ENCODE peak calls at places on chromosomes 3 and 15, in four cellular contexts. S is IMR-90, Q is progenitor cell of endocrine pancreas, A is cardiac muscle cell. G is an unnamed sample.

GRCh38 chr3:29827756-29828155 is 546.9 kb downstream of the RBMS3 start:
- DNase-seq in S (peak; percentile 70), Q (no peak), A (no peak), G (no peak)

GRCh38 chr15:35545316-35545824 is 595 bp downstream of the DPH6 start:
- DNase-seq in S (peak; percentile 60), Q (no peak), A (peak; percentile 54), G (no peak)

GRCh38 chr15:46502668-46503067 is 867.8 kb downstream of the SQOR start:
- DNase-seq in A (peak; percentile 2), Q (no peak), S (no peak), G (no peak)

GRCh38 chr15:67685008-67685599 is 140.2 kb upstream of the SKOR1 start:
- DNase-seq in S (peak; percentile 58), A (peak; percentile 42), Q (no peak), G (no peak)

GRCh38 chr15:51736646-51737537 is 563 bp downstream of the LYSMD2 start:
- DNase-seq in Q (peak; percentile 26), S (no peak), A (peak; percentile 58), G (no peak)

GRCh38 chr3:157130138-157130880 is 29.6 kb downstream of the CCNL1 start:
- DNase-seq in S (peak; percentile 64), A (peak; percentile 85), Q (peak; percentile 57), G (no peak)

GRCh38 chr3:17645074-17645698 is 97.2 kb downstream of the TBC1D5 start:
- DNase-seq in Q (no peak), S (peak; percentile 76), A (peak; percentile 68), G (no peak)

GRCh38 chr3:113096158-113096893 is 105.5 kb downstream of the GTPBP8 start:
- DNase-seq in Q (no peak), S (peak; percentile 61), A (no peak), G (no peak)

GRCh38 chr3:188090626-188091309 is 63.2 kb upstream of the LPP start:
- DNase-seq in S (no peak), A (no peak), Q (no peak), G (no peak)

GRCh38 chr3:86229086-86229774 is 761.7 kb downstream of the VGLL3 start:
- DNase-seq in Q (no peak), S (no peak), A (no peak), G (no peak)

GRCh38 chr3:15276028-15276717 is 56.2 kb downstream of the SH3BP5 start:
- DNase-seq in A (no peak), S (no peak), Q (no peak), G (no peak)

GRCh38 chr3:17901893-17902292 is 159.5 kb upstream of the TBC1D5 start:
- DNase-seq in Q (no peak), A (no peak), S (no peak), G (no peak)

GRCh38 chr3:13192471-13193213 is 119.4 kb upstream of the IQSEC1 start:
- DNase-seq in Q (no peak), A (no peak), S (peak; percentile 6), G (no peak)

GRCh38 chr3:125141596-125142417 is 70.7 kb downstream of the SLC12A8 start:
- DNase-seq in A (peak; percentile 33), Q (peak; percentile 41), S (no peak), G (no peak)

GRCh38 chr3:44223274-44223673 is 18.4 kb upstream of the TOPAZ1 start:
- DNase-seq in Q (no peak), S (no peak), A (no peak), G (no peak)

GRCh38 chr3:122942937-122943827 is 84.4 kb downstream of the SEMA5B start:
- DNase-seq in A (peak; percentile 85), S (peak; percentile 40), Q (peak; percentile 85), G (no peak)

GRCh38 chr3:64873400-64873799 is 185.6 kb upstream of the ADAMTS9 start:
- DNase-seq in S (no peak), Q (no peak), A (no peak), G (no peak)

GRCh38 chr15:100651253-100651652 is 48.9 kb downstream of the ASB7 start:
- DNase-seq in A (no peak), Q (no peak), S (peak; percentile 46), G (no peak)

GRCh38 chr3:102181202-102181920 is 253.5 kb upstream of the ZPLD1 start:
- DNase-seq in Q (no peak), S (peak; percentile 88), A (peak; percentile 5), G (no peak)

GRCh38 chr3:42876401-42876800 is 722 bp upstream of the CYP8B1 start:
- DNase-seq in A (no peak), S (no peak), Q (no peak), G (no peak)

GRCh38 chr15:60362318-60363023 is 35.3 kb downstream of the ANXA2 start:
- DNase-seq in Q (no peak), S (peak; percentile 78), A (no peak), G (no peak)

GRCh38 chr15:85312925-85313324 is 67.5 kb upstream of the AKAP13 start:
- DNase-seq in S (peak; percentile 53), Q (no peak), A (no peak), G (no peak)

GRCh38 chr3:168250415-168250861 is 154.7 kb upstream of the GOLIM4 start:
- DNase-seq in Q (no peak), A (peak; percentile 36), S (peak; percentile 6), G (no peak)

GRCh38 chr15:35624881-35625280 is 78.9 kb upstream of the DPH6 start:
- DNase-seq in A (no peak), Q (no peak), S (peak; percentile 92), G (no peak)

GRCh38 chr15:25801586-25802284 is 61.4 kb downstream of the ATP10A start:
- DNase-seq in Q (no peak), A (no peak), S (no peak), G (no peak)

GRCh38 chr15:74428442-74428787 is 5.3 kb downstream of the SEMA7A start:
- DNase-seq in Q (no peak), S (no peak), A (no peak), G (no peak)

GRCh38 chr3:31321620-31322019 is 211.1 kb upstream of the STT3B start:
- DNase-seq in A (no peak), S (no peak), Q (no peak), G (no peak)

GRCh38 chr3:191412764-191413163 is 48.2 kb upstream of the PYDC2 start:
- DNase-seq in Q (no peak), A (no peak), S (peak; percentile 97), G (no peak)

GRCh38 chr3:177823701-177824189 is 626.5 kb upstream of the TBL1XR1 start:
- DNase-seq in Q (no peak), A (no peak), S (no peak), G (no peak)

GRCh38 chr3:150094150-150094932 is 123.6 kb upstream of the PFN2 start:
- DNase-seq in A (no peak), Q (no peak), S (peak; percentile 71), G (no peak)

GRCh38 chr3:20141841-20142240 is 44.2 kb downstream of the SGO1 start:
- DNase-seq in S (no peak), Q (no peak), A (peak; percentile 13), G (no peak)

GRCh38 chr3:120102674-120103073 is 8.4 kb upstream of the GSK3B start:
- DNase-seq in A (no peak), Q (no peak), S (no peak), G (no peak)

GRCh38 chr3:16522820-16523219 is 9.3 kb upstream of the RFTN1 start:
- DNase-seq in A (no peak), S (no peak), Q (no peak), G (no peak)

GRCh38 chr15:97804950-97805349 is 155.6 kb upstream of the ARRDC4 start:
- DNase-seq in Q (no peak), A (no peak), S (no peak), G (no peak)
- TF ChIP-seq CTCF in Q (no peak), A (no peak), S (no peak), G (no peak)

GRCh38 chr15:83206971-83207621 is 527 bp downstream of the HDGFL3 start:
- DNase-seq in S (no peak), A (peak; percentile 63), Q (peak; percentile 45), G (peak; percentile 75)

GRCh38 chr15:83210619-83211018 is 3.0 kb upstream of the HDGFL3 start:
- DNase-seq in Q (no peak), A (peak; percentile 0), S (no peak), G (no peak)

GRCh38 chr15:83207622-83208356 is at the start of gene HDGFL3:
- DNase-seq in S (peak; percentile 39), Q (peak; percentile 49), A (peak; percentile 75), G (peak; percentile 79)

GRCh38 chr15:83208357-83208661 is 686 bp upstream of the HDGFL3 start:
- DNase-seq in A (no peak), S (no peak), Q (no peak), G (no peak)

GRCh38 chr15:83209333-83209732 is 1.7 kb upstream of the HDGFL3 start:
- DNase-seq in A (no peak), S (no peak), Q (no peak), G (no peak)
- TF ChIP-seq CTCF in A (no peak), S (no peak), Q (no peak), G (no peak)

DNA sequence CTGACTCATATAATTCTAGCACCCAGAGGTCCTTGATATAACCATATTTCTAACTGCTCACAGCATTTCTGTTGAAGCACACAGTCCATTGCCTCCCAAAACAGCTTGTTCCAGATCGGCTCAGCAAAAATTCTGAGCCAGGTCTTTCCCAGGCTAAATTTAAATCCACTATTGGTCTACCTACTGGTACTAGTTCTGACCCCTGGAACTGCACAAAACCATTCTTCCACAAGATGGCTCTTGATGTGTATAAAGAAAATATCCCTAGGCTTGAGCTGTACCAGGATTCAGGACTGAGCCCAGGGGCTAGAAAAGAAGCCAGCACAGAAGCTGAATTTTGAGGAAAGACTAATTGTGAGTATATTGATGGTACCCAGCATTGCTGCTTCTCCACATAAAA is 75.4 kb upstream of the ABHD17C start:
- DNase-seq in Q (no peak), S (peak; percentile 43), A (no peak), G (no peak)
- TF ChIP-seq CTCF in Q (peak; percentile 26), S (peak; percentile 33), A (peak; percentile 42), G (peak; percentile 39)

DNA sequence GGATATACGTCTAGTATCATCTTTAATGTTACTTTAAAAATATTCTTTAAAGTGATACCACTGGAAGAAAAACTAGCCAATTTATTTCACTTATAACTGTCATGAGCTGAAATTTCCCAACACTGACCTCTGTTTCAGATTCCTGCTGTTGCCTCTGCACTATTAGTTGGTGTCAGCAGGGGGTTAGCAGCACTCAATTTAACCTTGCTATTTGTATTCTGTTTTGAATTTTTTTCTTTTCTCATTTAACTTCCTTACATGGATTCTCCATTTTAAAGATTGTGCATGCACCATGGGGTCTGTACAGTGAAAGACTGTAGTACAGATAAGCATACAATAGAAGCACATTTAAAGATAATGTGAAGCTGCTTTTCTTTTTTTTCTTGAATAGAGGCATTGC is 169.2 kb downstream of the UBE2E2 start:
- DNase-seq in Q (no peak), A (no peak), S (no peak), G (no peak)
- TF ChIP-seq CTCF in Q (no peak), A (no peak), S (no peak), G (peak; percentile 26)

GRCh38 chr3:50321844-50322385 is 630 bp downstream of the HYAL2 start:
- DNase-seq in S (no peak), Q (peak; percentile 77), A (no peak), G (no peak)
- TF ChIP-seq CTCF in S (peak; percentile 42), Q (peak; percentile 69), A (peak; percentile 47), G (peak; percentile 79)

GRCh38 chr3:41711656-41712055 is 250.2 kb downstream of the ULK4 start:
- DNase-seq in S (peak; percentile 42), A (no peak), Q (no peak), G (no peak)

GRCh38 chr3:41717591-41718093 is 244.3 kb downstream of the ULK4 start:
- DNase-seq in S (no peak), Q (no peak), A (no peak), G (no peak)

GRCh38 chr3:41715376-41715775 is 246.5 kb downstream of the ULK4 start:
- DNase-seq in A (no peak), S (no peak), Q (no peak), G (no peak)

GRCh38 chr3:41710646-41711388 is 251.1 kb downstream of the ULK4 start:
- DNase-seq in S (peak; percentile 83), A (no peak), Q (no peak), G (no peak)

GRCh38 chr3:41716391-41716910 is 245.5 kb downstream of the ULK4 start:
- DNase-seq in Q (no peak), A (no peak), S (peak; percentile 37), G (no peak)
- TF ChIP-seq CTCF in Q (peak; percentile 33), A (peak; percentile 51), S (peak; percentile 59), G (peak; percentile 56)